ENCODE peak calls at places on chromosomes 12 and 14, in four cellular contexts. L, Z, O and S are unnamed samples.
A peak's percentile ranks its signal among the peaks of the same experiment; 100 is the strongest.

GRCh38 chr12:50058743-50059312 is 1.4 kb downstream of the ASIC1 start:
- DNase-seq in L (no peak), O (no peak), Z (no peak), S (no peak)

GRCh38 chr14:69153848-69154208 is 909 bp upstream of the DCAF5 start:
- DNase-seq in L (no peak), Z (peak; percentile 42), O (no peak), S (peak; percentile 37)

GRCh38 chr14:102524026-102524450 is 14.5 kb upstream of the ANKRD9 start:
- DNase-seq in Z (no peak), L (no peak), O (no peak), S (no peak)

GRCh38 chr12:95997276-95997675 is 1.1 kb upstream of the HAL start:
- DNase-seq in Z (no peak), L (no peak), O (no peak), S (no peak)

GRCh38 chr12:44875954-44876553 is at the start of gene NELL2:
- DNase-seq in O (peak; percentile 91), Z (no peak), L (peak; percentile 22), S (peak; percentile 10)

GRCh38 chr12:9244894-9245293 is 36.7 kb upstream of the PZP start:
- DNase-seq in L (no peak), O (no peak), Z (no peak), S (no peak)

GRCh38 chr14:74638066-74638465 is 26.0 kb upstream of the LTBP2 start:
- DNase-seq in O (peak; percentile 86), L (no peak), Z (no peak), S (no peak)

GRCh38 chr12:110670161-110670701 is 18.7 kb downstream of the HVCN1 start:
- DNase-seq in Z (no peak), O (no peak), L (no peak), S (no peak)

GRCh38 chr12:68222336-68222735 is 3.3 kb downstream of the IL26 start:
- DNase-seq in L (no peak), O (no peak), Z (no peak), S (peak; percentile 53)

GRCh38 chr12:109930028-109930800 is 30.1 kb downstream of the TCHP start:
- DNase-seq in L (no peak), O (no peak), Z (no peak), S (no peak)

GRCh38 chr14:31992051-31992450 is 85.1 kb upstream of the ARHGAP5 start:
- DNase-seq in L (no peak), Z (no peak), O (no peak), S (peak; percentile 97)

GRCh38 chr12:25959069-25959961 is 833 bp downstream of the RASSF8 start:
- DNase-seq in Z (peak; percentile 63), O (peak; percentile 53), L (peak; percentile 60), S (peak; percentile 91)

GRCh38 chr12:65603428-65604351 is 220.6 kb upstream of the HMGA2 start:
- DNase-seq in Z (peak; percentile 43), O (no peak), L (no peak), S (peak; percentile 94)

GRCh38 chr12:2884810-2885209 is 5.9 kb upstream of the TULP3 start:
- DNase-seq in Z (no peak), L (no peak), O (no peak), S (no peak)

GRCh38 chr14:36663404-36664321 is 2.0 kb downstream of the PAX9 start:
- DNase-seq in Z (no peak), O (no peak), L (no peak), S (peak; percentile 5)

GRCh38 chr12:34291001-34291400 is 268.7 kb downstream of the ALG10 start:
- DNase-seq in L (peak; percentile 2), Z (peak; percentile 4), O (peak; percentile 0), S (no peak)

GRCh38 chr14:21526672-21527319 is 650 bp upstream of the SALL2 start:
- DNase-seq in L (no peak), Z (no peak), O (peak; percentile 71), S (no peak)

GRCh38 chr14:103449762-103450161 is 64.5 kb downstream of the MARK3 start:
- DNase-seq in L (no peak), Z (no peak), O (no peak), S (no peak)

GRCh38 chr12:120703311-120703942 is 6.8 kb upstream of the UNC119B start:
- DNase-seq in L (no peak), O (no peak), Z (no peak), S (no peak)

GRCh38 chr14:92785601-92786426 is 8.3 kb upstream of the GOLGA5 start:
- DNase-seq in O (no peak), Z (no peak), L (peak; percentile 53), S (peak; percentile 86)

GRCh38 chr12:1157046-1157445 is 166.0 kb downstream of the ERC1 start:
- DNase-seq in L (no peak), Z (no peak), O (no peak), S (no peak)

GRCh38 chr12:71685961-71686657 is at the start of gene TMEM19:
- DNase-seq in Z (peak; percentile 84), O (peak; percentile 90), L (peak; percentile 92), S (peak; percentile 86)

GRCh38 chr14:24273422-24273998 is 2.1 kb upstream of the RABGGTA start:
- DNase-seq in Z (no peak), L (no peak), O (peak; percentile 80), S (no peak)

GRCh38 chr14:33464563-33464962 is 486.3 kb downstream of the EGLN3 start:
- DNase-seq in O (no peak), L (no peak), Z (no peak), S (no peak)

GRCh38 chr12:67593041-67593870 is 55.3 kb upstream of the DYRK2 start:
- DNase-seq in O (no peak), L (no peak), Z (no peak), S (peak; percentile 54)

GRCh38 chr12:131783915-131784541 is 44.2 kb upstream of the MMP17 start:
- DNase-seq in L (no peak), O (no peak), Z (no peak), S (peak; percentile 76)

GRCh38 chr14:75944607-75945241 is 37.1 kb downstream of the TGFB3 start:
- DNase-seq in O (no peak), L (no peak), Z (no peak), S (no peak)

GRCh38 chr12:71425568-71425967 is 14.0 kb upstream of the LGR5 start:
- DNase-seq in Z (no peak), L (no peak), O (no peak), S (no peak)

GRCh38 chr12:89453579-89453978 is 71.0 kb downstream of the GALNT4 start:
- DNase-seq in L (no peak), Z (no peak), O (no peak), S (peak; percentile 64)

GRCh38 chr14:34580381-34580780 is 40.9 kb upstream of the EAPP start:
- DNase-seq in O (no peak), Z (no peak), L (no peak), S (no peak)

GRCh38 chr12:76863811-76864210 is 15.0 kb downstream of the CSRP2 start:
- DNase-seq in Z (no peak), O (no peak), L (no peak), S (peak; percentile 48)

GRCh38 chr14:28468191-28469151 is 298.1 kb upstream of the FOXG1 start:
- DNase-seq in L (no peak), O (no peak), Z (no peak), S (no peak)

GRCh38 chr12:45049912-45050318 is 984 bp downstream of the DBX2 start:
- DNase-seq in L (no peak), O (no peak), Z (no peak), S (peak; percentile 11)

GRCh38 chr12:56695327-56696101 is 7.4 kb upstream of the PTGES3 start:
- DNase-seq in L (no peak), O (no peak), Z (no peak), S (peak; percentile 50)

GRCh38 chr14:80862983-80863382 is 78.6 kb downstream of the CEP128 start:
- DNase-seq in L (no peak), Z (no peak), O (no peak), S (no peak)
- TF ChIP-seq CTCF in L (peak; percentile 19), Z (no peak), O (no peak), S (peak; percentile 22)

DNA sequence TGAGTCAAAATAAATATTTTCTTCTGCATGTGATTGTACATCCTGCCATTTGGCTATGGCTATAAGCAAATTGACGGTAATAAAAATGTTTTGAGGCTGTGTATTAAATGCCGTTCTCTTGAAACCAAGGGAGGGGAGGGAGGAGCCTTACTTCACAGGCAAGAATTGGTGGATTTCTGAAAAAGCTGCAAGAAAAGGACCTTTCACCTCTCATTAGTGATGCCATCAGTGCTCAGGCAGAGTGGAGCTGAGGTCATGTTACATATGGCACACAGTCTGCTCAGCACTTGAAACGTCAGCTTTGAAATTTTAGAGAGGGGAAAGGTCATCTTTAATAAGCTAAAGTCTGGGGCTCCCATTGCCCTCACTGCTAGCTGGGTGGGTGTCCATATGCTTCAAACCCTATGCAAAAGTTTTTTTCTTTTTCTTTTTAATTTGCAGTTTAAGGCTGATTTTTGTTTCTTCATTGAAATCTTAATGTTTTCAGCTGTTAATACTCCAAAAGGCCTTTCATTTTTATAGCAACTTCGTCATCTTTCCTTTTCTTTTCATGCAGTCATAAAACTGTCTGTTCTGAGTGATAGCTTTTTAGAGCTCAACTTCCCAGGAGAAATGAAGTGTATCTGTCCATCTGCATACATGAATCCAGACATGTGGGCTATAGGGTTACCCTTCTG is 9.8 kb upstream of the SIX1 start:
- DNase-seq in Z (no peak), L (no peak), O (no peak), S (peak; percentile 41)
- H3K4me3 ChIP-seq in Z (no peak overlapping the region), L (no peak overlapping the region), O (no peak overlapping the region), S (no peak overlapping the region)

GRCh38 chr12:51238510-51239334 is at the start of gene DAZAP2:
- DNase-seq in L (peak; percentile 97), O (peak; percentile 96), Z (peak; percentile 94), S (peak; percentile 91)
- TF ChIP-seq CTCF in L (peak; percentile 54), O (peak; percentile 27), Z (peak; percentile 27), S (no peak)

DNA sequence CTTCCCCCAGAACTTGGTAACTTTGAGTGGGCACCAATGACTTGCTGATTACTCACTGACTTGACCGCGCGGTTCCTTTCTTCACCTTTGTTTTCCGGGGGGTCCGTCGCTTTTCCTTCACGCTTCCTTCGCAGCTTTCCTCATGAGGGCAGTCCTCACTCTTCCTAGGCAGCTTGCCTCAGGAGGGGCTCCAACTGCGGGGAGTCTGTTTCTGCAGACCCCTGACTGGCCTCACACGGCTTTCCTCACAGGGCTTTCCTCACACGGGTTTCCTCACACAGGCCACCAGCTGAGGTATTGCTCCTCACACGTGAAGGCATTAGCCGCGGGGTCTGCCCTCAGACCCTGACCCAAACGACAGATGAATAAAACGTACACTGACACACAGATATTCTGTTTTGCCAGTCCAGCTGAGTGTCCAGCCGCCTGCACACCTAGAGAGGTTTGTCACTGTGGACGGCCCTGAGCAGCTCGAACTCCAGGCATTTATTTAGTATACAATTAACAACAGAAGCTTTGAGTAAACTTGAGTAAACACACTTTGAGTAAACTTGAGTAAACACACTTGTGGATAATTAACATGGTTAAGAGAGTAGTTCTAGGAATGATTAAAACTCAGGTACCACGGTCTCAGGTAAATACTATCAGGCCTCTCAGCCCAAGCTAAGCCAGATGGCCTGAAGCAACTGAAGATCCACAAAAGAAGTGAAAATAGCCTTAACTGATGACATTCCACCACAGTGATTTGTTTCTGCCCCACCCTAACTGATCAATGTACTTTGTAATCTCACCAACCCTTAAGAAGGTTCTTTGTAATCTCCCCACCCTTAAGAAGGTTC is 16.1 kb upstream of the LYZ start:
- DNase-seq in L (no peak), Z (no peak), O (no peak), S (no peak)
- H3K4me3 ChIP-seq in L (peak overlapping the region; percentile 61), Z (peak overlapping the region; percentile 51), O (no peak overlapping the region), S (no peak overlapping the region)

DNA sequence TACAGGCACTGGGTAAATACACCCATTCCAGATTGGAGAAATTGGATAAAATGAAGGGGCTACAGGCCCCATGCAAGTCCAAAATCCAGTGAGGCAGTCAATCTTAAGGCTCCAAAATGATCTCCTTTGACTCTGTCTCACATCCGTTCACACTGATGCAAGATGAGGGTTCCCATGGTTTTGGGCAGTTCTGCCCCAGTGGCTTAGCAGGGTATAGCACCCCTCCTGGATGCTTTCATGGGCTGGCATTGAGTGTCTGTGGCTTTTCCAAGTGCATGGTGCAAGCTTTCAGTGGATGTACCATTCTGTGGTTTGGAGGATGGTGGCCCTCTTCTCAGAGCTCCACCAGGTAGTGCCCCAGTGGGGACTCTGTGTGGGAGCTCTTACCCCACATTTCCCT is 427.2 kb downstream of the TRHDE start:
- DNase-seq in L (no peak), O (no peak), Z (no peak), S (no peak)
- TF ChIP-seq CTCF in L (no peak), O (peak; percentile 7), Z (no peak), S (no peak)